ENCODE peak calls at places on chromosomes 4 and X, in six cellular contexts. E is cardiac muscle cell, Z is transverse colon, F is gastrocnemius medialis, U is lower lobe of right lung, T is ovary. G is an unnamed sample.

GRCh38 chr4:83454626-83455025 is 997 bp downstream of the HELQ start:
- DNase-seq in F (no peak), Z (no peak), U (no peak), E (peak; percentile 30), T (no peak), G (no peak)

GRCh38 chr4:86898562-86898961 is 6.3 kb upstream of the C4orf36 start:
- DNase-seq in Z (no peak), T (no peak), U (no peak), E (no peak), F (no peak), G (no peak)

GRCh38 chr4:3285558-3286334 is 7.1 kb upstream of the RGS12 start:
- DNase-seq in Z (peak; percentile 59), E (peak; percentile 37), F (peak; percentile 49), T (peak; percentile 14), U (peak; percentile 76), G (no peak)

GRCh38 chr4:56907009-56907408 is 691 bp upstream of the REST start:
- DNase-seq in F (no peak), Z (peak; percentile 20), T (peak; percentile 33), E (no peak), U (no peak), G (no peak)

GRCh38 chr4:1081689-1082040 is 31.7 kb downstream of the RNF212 start:
- DNase-seq in E (peak; percentile 28), F (no peak), T (no peak), U (no peak), Z (no peak), G (no peak)

GRCh38 chr4:156909010-156909409 is 62.6 kb downstream of the PDGFC start:
- DNase-seq in T (no peak), E (no peak), U (no peak), Z (no peak), F (no peak), G (no peak)

GRCh38 chrX:23246001-23246400 is 88.6 kb upstream of the PTCHD1 start:
- DNase-seq in E (no peak), U (no peak), T (no peak), Z (no peak), F (no peak), G (no peak)

GRCh38 chr4:110512901-110513300 is 36.9 kb downstream of the ENPEP start:
- DNase-seq in T (no peak), U (no peak), Z (no peak), F (no peak), E (no peak), G (no peak)

GRCh38 chrX:57583477-57583876 is 8.3 kb upstream of the ZXDB start:
- DNase-seq in E (no peak), Z (peak; percentile 12), F (no peak), U (no peak), T (no peak), G (no peak)

GRCh38 chr4:158046345-158046744 is 126.5 kb downstream of the GASK1B start:
- DNase-seq in Z (no peak), U (no peak), T (no peak), F (no peak), E (peak; percentile 21), G (no peak)

GRCh38 chr4:102799816-102800215 is 27.5 kb downstream of the UBE2D3 start:
- DNase-seq in Z (no peak), F (no peak), E (no peak), U (no peak), T (no peak), G (no peak)

GRCh38 chr4:116397714-116398113 is 687.7 kb downstream of the TRAM1L1 start:
- DNase-seq in Z (no peak), T (no peak), E (no peak), F (no peak), U (no peak), G (no peak)

GRCh38 chr4:116395408-116395807 is 690.0 kb downstream of the TRAM1L1 start:
- DNase-seq in U (no peak), T (no peak), E (no peak), F (no peak), Z (no peak), G (no peak)

GRCh38 chr4:116400480-116400879 is 684.9 kb downstream of the TRAM1L1 start:
- DNase-seq in F (no peak), Z (no peak), E (no peak), U (no peak), T (no peak), G (no peak)

GRCh38 chr4:116401293-116401692 is 684.1 kb downstream of the TRAM1L1 start:
- DNase-seq in F (no peak), U (no peak), E (no peak), T (no peak), Z (no peak), G (no peak)

GRCh38 chr4:116397291-116397690 is 688.1 kb downstream of the TRAM1L1 start:
- DNase-seq in E (no peak), U (no peak), F (no peak), T (no peak), Z (no peak), G (no peak)
- TF ChIP-seq CTCF in E (no peak), U (no peak), F (no peak), T (no peak), Z (no peak), G (no peak)

GRCh38 chrX:78105944-78106650 is 2.0 kb downstream of the PGK1 start:
- DNase-seq in E (no peak), U (no peak), F (no peak), T (no peak), Z (no peak), G (no peak)
- H3K27ac ChIP-seq in E (peak overlapping the region; percentile 42), U (peak overlapping the region; percentile 97), F (peak overlapping the region; percentile 98), T (no peak overlapping the region), Z (peak overlapping the region; percentile 99), G (no peak overlapping the region)

GRCh38 chr4:122854860-122855259 is 28.2 kb downstream of the FGF2 start:
- DNase-seq in U (no peak), F (no peak), E (no peak), Z (no peak), T (no peak), G (no peak)

GRCh38 chr4:122851568-122851967 is 24.9 kb downstream of the FGF2 start:
- DNase-seq in T (no peak), F (no peak), E (no peak), Z (no peak), U (no peak), G (no peak)

GRCh38 chr4:122857160-122857559 is 30.5 kb downstream of the FGF2 start:
- DNase-seq in Z (no peak), T (no peak), U (no peak), E (no peak), F (no peak), G (no peak)

GRCh38 chr4:122854444-122854843 is 27.8 kb downstream of the FGF2 start:
- DNase-seq in Z (no peak), E (peak; percentile 37), T (peak; percentile 26), F (no peak), U (no peak), G (peak; percentile 66)

DNA sequence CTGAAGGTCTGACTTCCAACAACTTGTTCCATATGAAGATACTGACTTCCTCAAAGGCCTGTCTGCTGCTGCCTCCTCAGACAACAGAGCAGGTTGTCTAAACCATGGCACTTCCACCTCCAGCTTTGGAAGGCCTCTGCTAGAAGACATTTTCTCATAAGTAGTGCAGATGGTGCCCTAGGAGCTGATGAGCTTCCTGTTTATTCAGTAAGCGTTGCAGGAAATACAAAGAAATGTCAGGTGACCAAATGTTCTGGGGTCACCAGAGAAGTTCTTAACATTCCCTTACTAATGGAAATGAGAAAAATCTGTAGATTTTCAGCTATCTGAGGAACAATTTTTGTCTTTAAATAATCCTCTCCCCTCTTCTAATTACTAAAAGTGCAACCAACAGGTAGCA is 28.9 kb downstream of the FGF2 start:
- DNase-seq in E (no peak), T (no peak), F (no peak), U (no peak), Z (no peak), G (no peak)
- H3K4me1 ChIP-seq in E (no peaks in the 10 kb centered on the region), T (peaks cover 4% of the 10 kb centered on the region), F (no peaks in the 10 kb centered on the region), U (peaks cover 9% of the 10 kb centered on the region), Z (peaks cover 24% of the 10 kb centered on the region), G (no peaks in the 10 kb centered on the region)

DNA sequence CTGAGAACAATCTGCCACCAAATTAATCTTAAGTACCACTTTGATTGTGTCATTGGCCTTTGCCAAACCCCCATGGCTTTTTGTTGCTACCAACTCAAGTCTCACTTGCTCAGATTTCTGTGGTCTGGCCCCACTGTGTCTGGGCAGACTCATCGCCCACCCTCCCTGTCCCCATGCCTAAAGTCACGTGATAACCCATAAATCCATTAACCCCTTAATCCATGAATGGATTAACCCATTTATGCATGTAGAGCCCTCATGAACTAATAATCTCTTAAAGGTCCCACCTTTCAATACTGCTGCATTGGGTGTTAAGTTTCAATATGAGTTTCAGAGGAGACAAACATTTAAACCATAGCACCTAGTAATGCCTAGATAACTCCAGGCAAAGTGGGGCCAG is 78.5 kb upstream of the BLTP1 start:
- DNase-seq in F (no peak), T (no peak), Z (no peak), E (no peak), U (no peak), G (no peak)
- TF ChIP-seq CTCF in F (no peak), T (no peak), Z (no peak), E (no peak), U (no peak), G (no peak)

DNA sequence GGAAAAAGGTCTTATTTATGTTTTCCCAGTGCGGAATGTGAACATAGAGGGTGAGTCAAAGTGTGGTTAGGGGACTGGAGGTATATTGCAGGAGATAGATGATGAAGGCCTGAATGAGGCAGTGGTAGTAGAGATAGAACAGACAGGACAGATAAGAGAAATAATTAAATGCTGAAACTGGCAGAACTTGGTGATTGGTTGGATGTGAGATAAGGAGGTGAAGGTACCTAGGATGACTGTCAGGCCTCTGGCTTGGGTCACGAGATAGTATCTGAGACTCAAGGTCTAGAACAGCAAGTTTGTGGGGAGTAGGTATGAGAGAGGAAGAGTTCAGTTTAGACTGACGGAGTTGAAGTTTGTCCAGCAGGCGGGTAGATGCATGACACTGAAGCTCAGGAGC is 3.5 kb downstream of the MND1 start:
- DNase-seq in U (no peak), E (no peak), T (no peak), F (no peak), Z (no peak), G (no peak)
- H3K27ac ChIP-seq in U (no peak overlapping the region), E (no peak overlapping the region), T (no peak overlapping the region), F (no peak overlapping the region), Z (no peak overlapping the region), G (no peak overlapping the region)

GRCh38 chrX:54415534-54416350 is 24.5 kb upstream of the TSR2 start:
- DNase-seq in T (no peak), Z (no peak), U (no peak), E (peak; percentile 13), F (no peak), G (no peak)
- H3K4me1 ChIP-seq in T (no peaks in the 10 kb centered on the region), Z (no peaks in the 10 kb centered on the region), U (no peaks in the 10 kb centered on the region), E (no peaks in the 10 kb centered on the region), F (no peaks in the 10 kb centered on the region), G (no peaks in the 10 kb centered on the region)

GRCh38 chr4:148563684-148564083 is 121.5 kb upstream of the NR3C2 start:
- DNase-seq in T (no peak), E (no peak), U (no peak), Z (no peak), F (no peak), G (no peak)

GRCh38 chr4:148561467-148561866 is 119.3 kb upstream of the NR3C2 start:
- DNase-seq in E (no peak), U (no peak), Z (no peak), T (no peak), F (no peak), G (no peak)

GRCh38 chr4:148565801-148566200 is 123.6 kb upstream of the NR3C2 start:
- DNase-seq in U (no peak), F (no peak), T (no peak), Z (no peak), E (no peak), G (no peak)
- TF ChIP-seq CTCF in U (no peak), F (no peak), T (no peak), Z (no peak), E (no peak), G (no peak)